ENCODE peak calls at places on chromosomes 5 and 9, in eight cellular contexts. J is HT1080; V is AG08396; M is Ammon's horn; S is substantia nigra; P is HTR-8/SVneo; X is stimulated activated CD4-positive, alpha-beta T cell treated with anti-CD3 and anti-CD28 coated beads, Interleukin-2, amount 100 ng/mL, for 48 hours; F is cerebellum. A is an unnamed sample.

GRCh38 chr5:16467363-16468219 is 2.0 kb upstream of the ZNF622 start:
- DNase-seq in J (peak; percentile 80), V (peak; percentile 55), M (no peak), S (no peak), P (no peak), X (no peak), F (no peak), A (no peak)

GRCh38 chr5:5979362-5979760 is 399.0 kb downstream of the MED10 start:
- DNase-seq in J (peak; percentile 49), V (no peak), M (peak; percentile 13), S (no peak), P (no peak), X (no peak), F (no peak), A (peak; percentile 71)

GRCh38 chr5:54753034-54753433 is 232.4 kb downstream of the ESM1 start:
- DNase-seq in J (peak; percentile 44), V (peak; percentile 29), M (peak; percentile 51), S (no peak), P (no peak), X (no peak), F (no peak), A (no peak)

GRCh38 chr9:135588886-135589595 is 27.5 kb downstream of the PAEP start:
- DNase-seq in J (no peak), V (no peak), M (no peak), S (no peak), P (no peak), X (no peak), F (peak; percentile 63), A (no peak)

GRCh38 chr9:107684224-107684623 is 194.7 kb upstream of the KLF4 start:
- DNase-seq in J (peak; percentile 42), V (no peak), M (no peak), S (no peak), P (no peak), X (no peak), F (no peak), A (no peak)

GRCh38 chr5:66223637-66224036 is 79.5 kb downstream of the SREK1 start:
- DNase-seq in J (peak; percentile 14), V (no peak), M (peak; percentile 44), S (peak; percentile 12), P (no peak), X (no peak), F (no peak), A (peak; percentile 76)

GRCh38 chr9:121508415-121508814 is 8.8 kb upstream of the GGTA1 start:
- DNase-seq in J (no peak), V (no peak), M (no peak), S (no peak), P (no peak), X (no peak), F (no peak), A (no peak)

GRCh38 chr5:150206076-150206779 is 16.4 kb downstream of the SLC6A7 start:
- DNase-seq in J (no peak), V (no peak), M (no peak), S (no peak), P (no peak), X (no peak), F (no peak), A (no peak)

GRCh38 chr9:95518026-95518425 is 1.3 kb upstream of the PTCH1 start:
- DNase-seq in J (no peak), V (no peak), M (no peak), S (no peak), P (no peak), X (no peak), F (no peak), A (no peak)

GRCh38 chr5:155620819-155621410 is 607.4 kb downstream of the KIF4B start:
- DNase-seq in J (no peak), V (no peak), M (no peak), S (no peak), P (no peak), X (no peak), F (no peak), A (peak; percentile 63)

GRCh38 chr9:21802418-21803000 is at the start of gene MTAP:
- DNase-seq in J (peak; percentile 88), V (peak; percentile 92), M (peak; percentile 97), S (peak; percentile 89), P (peak; percentile 78), X (peak; percentile 53), F (peak; percentile 73), A (peak; percentile 96)

GRCh38 chr5:164394686-164395187 is 889.3 kb downstream of the MAT2B start:
- DNase-seq in J (no peak), V (no peak), M (no peak), S (no peak), P (no peak), X (no peak), F (no peak), A (no peak)

GRCh38 chr5:80620206-80620605 is 34.2 kb upstream of the MSH3 start:
- DNase-seq in J (no peak), V (peak; percentile 40), M (no peak), S (no peak), P (no peak), X (no peak), F (no peak), A (no peak)

GRCh38 chr9:68560131-68560844 is 19.6 kb upstream of the TMEM252 start:
- DNase-seq in J (peak; percentile 31), V (peak; percentile 20), M (no peak), S (no peak), P (no peak), X (peak; percentile 67), F (no peak), A (peak; percentile 96)

GRCh38 chr5:168346417-168346816 is 55.0 kb downstream of the WWC1 start:
- DNase-seq in J (no peak), V (no peak), M (no peak), S (no peak), P (no peak), X (no peak), F (no peak), A (peak; percentile 67)

GRCh38 chr9:38182321-38182720 is 113.3 kb upstream of the SHB start:
- DNase-seq in J (no peak), V (no peak), M (no peak), S (no peak), P (no peak), X (no peak), F (no peak), A (peak; percentile 59)

GRCh38 chr5:149636861-149637246 is 55.6 kb downstream of the ARHGEF37 start:
- DNase-seq in J (peak; percentile 66), V (peak; percentile 69), M (peak; percentile 89), S (no peak), P (peak; percentile 68), X (peak; percentile 68), F (peak; percentile 84), A (peak; percentile 82)

GRCh38 chr5:71697967-71698366 is 21.1 kb upstream of the CARTPT start:
- DNase-seq in J (peak; percentile 32), V (no peak), M (no peak), S (no peak), P (no peak), X (no peak), F (no peak), A (peak; percentile 91)

GRCh38 chr5:179840321-179840720 is 18.3 kb downstream of the MRNIP start:
- DNase-seq in J (no peak), V (no peak), M (no peak), S (no peak), P (no peak), X (no peak), F (no peak), A (no peak)

GRCh38 chr9:133707065-133707760 is 30.9 kb downstream of the SARDH start:
- DNase-seq in J (no peak), V (no peak), M (no peak), S (no peak), P (no peak), X (no peak), F (no peak), A (peak; percentile 43)

GRCh38 chr9:93002700-93003099 is 55.4 kb downstream of the FGD3 start:
- DNase-seq in J (no peak), V (no peak), M (no peak), S (no peak), P (no peak), X (no peak), F (no peak), A (no peak)

GRCh38 chr5:127012933-127013332 is 17.4 kb downstream of the MARCHF3 start:
- DNase-seq in J (peak; percentile 27), V (peak; percentile 33), M (no peak), S (no peak), P (no peak), X (no peak), F (no peak), A (no peak)

GRCh38 chr5:59238126-59238902 is 655.2 kb downstream of the PDE4D start:
- DNase-seq in J (no peak), V (no peak), M (no peak), S (no peak), P (no peak), X (no peak), F (no peak), A (no peak)

GRCh38 chr9:20262611-20263010 is 359.7 kb downstream of the MLLT3 start:
- DNase-seq in J (no peak), V (no peak), M (peak; percentile 17), S (no peak), P (no peak), X (no peak), F (no peak), A (no peak)

GRCh38 chr5:126383755-126384154 is 39.5 kb upstream of the GRAMD2B start:
- DNase-seq in J (no peak), V (no peak), M (no peak), S (no peak), P (no peak), X (no peak), F (no peak), A (no peak)

GRCh38 chr9:76987594-76988200 is 31.8 kb upstream of the FOXB2 start:
- DNase-seq in J (peak; percentile 37), V (peak; percentile 46), M (peak; percentile 79), S (peak; percentile 18), P (peak; percentile 58), X (no peak), F (peak; percentile 5), A (peak; percentile 81)

GRCh38 chr5:9337908-9338307 is 208.0 kb downstream of the SEMA5A start:
- DNase-seq in J (peak; percentile 90), V (peak; percentile 39), M (peak; percentile 67), S (no peak), P (no peak), X (no peak), F (no peak), A (no peak)

GRCh38 chr5:392431-392988 is 50.5 kb upstream of the EXOC3 start:
- DNase-seq in J (peak; percentile 40), V (peak; percentile 16), M (no peak), S (no peak), P (peak; percentile 55), X (peak; percentile 69), F (no peak), A (peak; percentile 63)